ENCODE peak calls at places on chromosomes 13 and 19, in nine cellular contexts. W, J, C, O, Q, B, I, F and N are unnamed samples.

GRCh38 chr13:20401958-20402856 is 123.5 kb downstream of the CRYL1 start:
- DNase-seq in W (no peak), J (peak), C (no peak), O (peak), Q (peak), B (no peak), I (no peak), F (no peak), N (no peak)

GRCh38 chr19:21463449-21464105 is 41.8 kb upstream of the ZNF429 start:
- DNase-seq in W (peak), J (no peak), C (peak), O (no peak), Q (peak), B (no peak), I (no peak), F (peak), N (no peak)

GRCh38 chr13:25973085-25973484 is 78.7 kb downstream of the SHISA2 start:
- DNase-seq in W (no peak), J (no peak), C (no peak), O (no peak), Q (no peak), B (no peak), I (no peak), F (no peak), N (no peak)

GRCh38 chr13:97429681-97430081 is 4.3 kb upstream of the RAP2A start:
- DNase-seq in W (no peak), J (peak), C (no peak), O (peak), Q (peak), B (peak), I (no peak), F (no peak), N (peak)

GRCh38 chr13:74835579-74835978 is 646.4 kb downstream of the TBC1D4 start:
- DNase-seq in W (no peak), J (no peak), C (no peak), O (no peak), Q (no peak), B (no peak), I (no peak), F (no peak), N (no peak)

GRCh38 chr19:5805465-5806132 is 732 bp downstream of the NRTN start:
- DNase-seq in W (peak), J (no peak), C (peak), O (peak), Q (peak), B (no peak), I (peak), F (peak), N (peak)

GRCh38 chr13:49498211-49498610 is 2.5 kb downstream of the PHF11 start:
- DNase-seq in W (no peak), J (no peak), C (no peak), O (no peak), Q (no peak), B (no peak), I (no peak), F (no peak), N (no peak)

GRCh38 chr19:39112338-39112890 is 13.2 kb upstream of the PAK4 start:
- DNase-seq in W (no peak), J (peak), C (peak), O (no peak), Q (peak), B (no peak), I (no peak), F (no peak), N (no peak)

GRCh38 chr13:75173457-75174356 is 308.3 kb downstream of the TBC1D4 start:
- DNase-seq in W (no peak), J (no peak), C (no peak), O (no peak), Q (no peak), B (no peak), I (no peak), F (peak), N (no peak)

GRCh38 chr13:49395416-49396277 is 48.2 kb downstream of the CAB39L start:
- DNase-seq in W (no peak), J (no peak), C (no peak), O (no peak), Q (no peak), B (peak), I (no peak), F (no peak), N (no peak)

GRCh38 chr13:86402500-86402899 is 603.3 kb upstream of the SLITRK6 start:
- DNase-seq in W (no peak), J (no peak), C (no peak), O (no peak), Q (no peak), B (no peak), I (no peak), F (no peak), N (no peak)

GRCh38 chr13:23610187-23610576 is 40.0 kb downstream of the TNFRSF19 start:
- DNase-seq in W (no peak), J (peak), C (no peak), O (no peak), Q (peak), B (peak), I (no peak), F (no peak), N (no peak)

GRCh38 chr19:9945319-9945966 is 9.1 kb upstream of the OLFM2 start:
- DNase-seq in W (no peak), J (peak), C (peak), O (peak), Q (peak), B (peak), I (no peak), F (no peak), N (peak)

GRCh38 chr19:6753178-6754031 is 13.8 kb downstream of the SH2D3A start:
- DNase-seq in W (peak), J (peak), C (peak), O (peak), Q (peak), B (no peak), I (peak), F (peak), N (peak)

GRCh38 chr19:47156861-47157454 is 26.3 kb downstream of the SAE1 start:
- DNase-seq in W (no peak), J (peak), C (no peak), O (no peak), Q (peak), B (no peak), I (no peak), F (peak), N (peak)